ENCODE peak calls at places on chromosomes 12 and 14, in eight cellular contexts. O is effector memory CD4-positive, alpha-beta T cell; R is GM23248; F is CD8-positive, alpha-beta memory T cell; H is Peyer's patch; G is K562; P is tibial nerve; C is psoas muscle. N is an unnamed sample.

GRCh38 chr12:88469136-88469535 is 111.1 kb downstream of the KITLG start:
- DNase-seq in C (no peak), O (no peak), H (no peak), P (no peak), F (no peak), G (no peak), R (peak; percentile 13), N (no peak)

GRCh38 chr14:56216631-56217379 is 98.6 kb downstream of the PELI2 start:
- DNase-seq in C (peak; percentile 69), F (no peak), G (peak; percentile 31), P (peak; percentile 32), H (no peak), O (no peak), R (peak; percentile 43), N (no peak)

GRCh38 chr14:30193791-30194407 is 266.3 kb upstream of the PRKD1 start:
- DNase-seq in P (no peak), H (no peak), R (peak; percentile 94), O (no peak), G (no peak), F (no peak), C (no peak), N (no peak)

GRCh38 chr12:93838180-93838579 is 161.0 kb downstream of the CRADD start:
- DNase-seq in G (no peak), R (no peak), F (no peak), O (no peak), C (no peak), H (peak; percentile 52), P (no peak), N (no peak)

GRCh38 chr12:13368431-13368830 is 171.9 kb downstream of the EMP1 start:
- DNase-seq in H (no peak), F (no peak), R (no peak), G (no peak), C (no peak), O (no peak), P (no peak), N (no peak)

GRCh38 chr12:9651265-9651729 is 18.2 kb upstream of the CLEC2D start:
- DNase-seq in R (peak; percentile 76), F (peak; percentile 63), C (no peak), H (no peak), P (no peak), O (no peak), G (no peak), N (peak; percentile 59)

GRCh38 chr12:91811481-91812287 is 334.0 kb downstream of the BTG1 start:
- DNase-seq in R (peak; percentile 61), F (peak; percentile 80), C (peak; percentile 71), O (peak; percentile 48), H (peak; percentile 76), G (peak; percentile 56), P (peak; percentile 83), N (peak; percentile 78)

GRCh38 chr14:99737451-99737951 is 53.4 kb downstream of the CYP46A1 start:
- DNase-seq in G (no peak), H (no peak), O (no peak), P (no peak), R (peak; percentile 66), F (no peak), C (peak; percentile 72), N (no peak)

GRCh38 chr12:46356655-46357437 is 15.7 kb downstream of the SLC38A2 start:
- DNase-seq in R (peak; percentile 74), H (no peak), O (no peak), F (no peak), G (no peak), P (no peak), C (no peak), N (no peak)

GRCh38 chr14:51846631-51847488 is 13.6 kb upstream of the GNG2 start:
- DNase-seq in F (peak; percentile 96), G (no peak), O (peak; percentile 86), R (no peak), C (peak; percentile 56), P (no peak), H (no peak), N (peak; percentile 95)

GRCh38 chr12:122021193-122021821 is 377 bp upstream of the BCL7A start:
- DNase-seq in H (no peak), P (no peak), O (no peak), R (peak; percentile 55), F (no peak), G (no peak), C (peak; percentile 65), N (no peak)

GRCh38 chr14:63893701-63894458 is 41.1 kb downstream of the SYNE2 start:
- DNase-seq in P (no peak), R (peak; percentile 80), O (no peak), G (no peak), H (no peak), C (peak; percentile 69), F (no peak), N (no peak)

GRCh38 chr12:113186033-113186365 is 478 bp downstream of the RITA1 start:
- DNase-seq in H (no peak), F (no peak), R (peak; percentile 43), G (no peak), O (no peak), P (no peak), C (no peak), N (no peak)

GRCh38 chr12:108390495-108391203 is 51.5 kb upstream of the CMKLR1 start:
- DNase-seq in P (no peak), G (no peak), H (no peak), F (no peak), R (no peak), O (no peak), C (no peak), N (no peak)

GRCh38 chr12:53223006-53223305 is 9.1 kb downstream of the RARG start:
- DNase-seq in O (no peak), G (no peak), R (peak; percentile 48), P (no peak), F (no peak), H (no peak), C (peak; percentile 28), N (no peak)
- H3K27me3 ChIP-seq in O (no peaks in the 10 kb centered on the region), G (no peaks in the 10 kb centered on the region), R (no peaks in the 10 kb centered on the region), P (no peaks in the 10 kb centered on the region), F (no peaks in the 10 kb centered on the region), H (no peaks in the 10 kb centered on the region), C (no peaks in the 10 kb centered on the region), N (no peaks in the 10 kb centered on the region)

GRCh38 chr14:55062517-55063351 is 11.3 kb downstream of the MAPK1IP1L start:
- DNase-seq in H (no peak), F (no peak), C (no peak), G (no peak), P (no peak), O (no peak), R (no peak), N (no peak)

GRCh38 chr14:55071051-55071450 is 19.6 kb downstream of the MAPK1IP1L start:
- DNase-seq in G (no peak), R (no peak), H (no peak), O (no peak), P (no peak), F (no peak), C (no peak), N (no peak)

GRCh38 chr14:55071870-55072640 is 20.6 kb downstream of the MAPK1IP1L start:
- DNase-seq in H (no peak), G (no peak), F (no peak), P (no peak), R (peak; percentile 98), C (no peak), O (no peak), N (no peak)

GRCh38 chr14:55065411-55065810 is 14.0 kb downstream of the MAPK1IP1L start:
- DNase-seq in C (no peak), P (no peak), O (no peak), F (no peak), H (no peak), R (no peak), G (no peak), N (no peak)

GRCh38 chr14:55066223-55066622 is 14.8 kb downstream of the MAPK1IP1L start:
- DNase-seq in P (no peak), C (no peak), O (no peak), G (no peak), H (no peak), R (no peak), F (no peak), N (no peak)
- H3K27ac ChIP-seq in P (no peak overlapping the region), C (no peak overlapping the region), O (no peak overlapping the region), G (no peak overlapping the region), H (no peak overlapping the region), R (no peak overlapping the region), F (no peak overlapping the region), N (no peak overlapping the region)

GRCh38 chr12:69318225-69318624 is 30.0 kb upstream of the LYZ start:
- DNase-seq in R (no peak), P (no peak), C (no peak), H (no peak), G (no peak), F (no peak), O (no peak), N (no peak)
- H3K4me1 ChIP-seq in R (no peaks in the 10 kb centered on the region), P (no peaks in the 10 kb centered on the region), C (no peaks in the 10 kb centered on the region), H (no peaks in the 10 kb centered on the region), G (peaks cover 5% of the 10 kb centered on the region), F (no peaks in the 10 kb centered on the region), O (no peaks in the 10 kb centered on the region), N (no peaks in the 10 kb centered on the region)

GRCh38 chr12:76531056-76531455 is 28.5 kb downstream of the OSBPL8 start:
- DNase-seq in F (no peak), P (no peak), O (no peak), C (no peak), R (no peak), G (no peak), H (no peak), N (no peak)
- H3K27me3 ChIP-seq in F (no peaks in the 10 kb centered on the region), P (no peaks in the 10 kb centered on the region), O (no peaks in the 10 kb centered on the region), C (no peaks in the 10 kb centered on the region), R (no peaks in the 10 kb centered on the region), G (no peaks in the 10 kb centered on the region), H (no peaks in the 10 kb centered on the region), N (no peaks in the 10 kb centered on the region)

GRCh38 chr12:49893753-49894752 is 9.6 kb downstream of the FAIM2 start:
- DNase-seq in C (peak; percentile 15), G (no peak), R (peak; percentile 17), O (no peak), P (no peak), F (no peak), H (peak; percentile 19), N (no peak)
- H3K27ac ChIP-seq in C (no peak overlapping the region), G (no peak overlapping the region), R (no peak overlapping the region), O (no peak overlapping the region), P (no peak overlapping the region), F (no peak overlapping the region), H (no peak overlapping the region), N (no peak overlapping the region)